ENCODE peak calls at places on chromosomes 7 and 10, in six cellular contexts. E is WERI-Rb-1, O is pancreas, I is choroid plexus epithelial cell, L is hepatocyte, M is WTC11. Q is an unnamed sample.

GRCh38 chr10:18501198-18501597 is 150.2 kb downstream of the NSUN6 start:
- DNase-seq in E (no peak), O (no peak), I (peak; percentile 46), L (no peak), M (no peak), Q (no peak)

GRCh38 chr10:46531737-46532136 is 24.7 kb downstream of the GPRIN2 start:
- DNase-seq in E (no peak), O (no peak), I (no peak), L (no peak), M (no peak), Q (no peak)

GRCh38 chr7:77759294-77759889 is 38.8 kb downstream of the TMEM60 start:
- DNase-seq in E (peak; percentile 51), O (no peak), I (peak; percentile 87), L (peak; percentile 79), M (peak; percentile 64), Q (peak; percentile 66)

GRCh38 chr7:117008849-117009531 is 55.7 kb downstream of the ST7 start:
- DNase-seq in E (no peak), O (no peak), I (peak; percentile 90), L (no peak), M (no peak), Q (no peak)

GRCh38 chr10:25068152-25069058 is 52.0 kb downstream of the THNSL1 start:
- DNase-seq in E (no peak), O (no peak), I (peak; percentile 23), L (no peak), M (no peak), Q (no peak)

GRCh38 chr10:124417846-124418725 is 637 bp downstream of the OAT start:
- DNase-seq in E (peak; percentile 66), O (peak; percentile 76), I (peak; percentile 67), L (peak; percentile 77), M (peak; percentile 59), Q (peak; percentile 52)

GRCh38 chr10:29559996-29560395 is 74.8 kb downstream of the SVIL start:
- DNase-seq in E (no peak), O (no peak), I (no peak), L (no peak), M (no peak), Q (no peak)

GRCh38 chr10:21675157-21675796 is 141.2 kb downstream of the MLLT10 start:
- DNase-seq in E (peak; percentile 14), O (no peak), I (peak; percentile 54), L (peak; percentile 21), M (peak; percentile 62), Q (peak; percentile 31)

GRCh38 chr10:95236068-95236903 is 42.2 kb downstream of the ACSM6 start:
- DNase-seq in E (no peak), O (no peak), I (peak; percentile 59), L (no peak), M (no peak), Q (no peak)

GRCh38 chr7:141409911-141410329 is 141.3 kb upstream of the AGK start:
- DNase-seq in E (no peak), O (no peak), I (no peak), L (no peak), M (peak; percentile 37), Q (no peak)

GRCh38 chr7:43784030-43785001 is 25.8 kb downstream of the BLVRA start:
- DNase-seq in E (no peak), O (no peak), I (peak; percentile 65), L (no peak), M (no peak), Q (no peak)

GRCh38 chr10:117168729-117169128 is 28.6 kb upstream of the KCNK18 start:
- DNase-seq in E (no peak), O (no peak), I (no peak), L (no peak), M (peak; percentile 38), Q (no peak)

GRCh38 chr7:148772297-148773089 is 73.8 kb downstream of the CUL1 start:
- DNase-seq in E (peak; percentile 43), O (no peak), I (peak; percentile 90), L (peak; percentile 22), M (no peak), Q (no peak)

GRCh38 chr7:123655614-123656013 is at the start of gene LMOD2:
- DNase-seq in E (no peak), O (no peak), I (no peak), L (no peak), M (no peak), Q (no peak)

GRCh38 chr10:4676566-4676965 is 149.4 kb upstream of the AKR1E2 start:
- DNase-seq in E (no peak), O (no peak), I (no peak), L (no peak), M (no peak), Q (no peak)

GRCh38 chr10:3902054-3902808 is 117.2 kb upstream of the KLF6 start:
- DNase-seq in E (no peak), O (no peak), I (peak; percentile 58), L (peak; percentile 73), M (no peak), Q (peak; percentile 57)

GRCh38 chr7:98867271-98867701 is 2.5 kb downstream of the TMEM130 start:
- DNase-seq in E (peak; percentile 88), O (no peak), I (peak; percentile 20), L (no peak), M (no peak), Q (no peak)

GRCh38 chr7:107560898-107561516 is 2.7 kb downstream of the COG5 start:
- DNase-seq in E (no peak), O (no peak), I (no peak), L (no peak), M (no peak), Q (no peak)

GRCh38 chr10:89167915-89168314 is 39.2 kb downstream of the CH25H start:
- DNase-seq in E (peak; percentile 12), O (no peak), I (no peak), L (no peak), M (no peak), Q (no peak)

GRCh38 chr7:74655785-74656420 is 1.6 kb upstream of the GTF2I start:
- DNase-seq in E (no peak), O (no peak), I (peak; percentile 27), L (no peak), M (no peak), Q (no peak)

GRCh38 chr10:86225098-86225782 is 141.4 kb downstream of the GRID1 start:
- DNase-seq in E (no peak), O (no peak), I (peak; percentile 21), L (peak; percentile 26), M (no peak), Q (no peak)

GRCh38 chr7:50640779-50641178 is 75.6 kb upstream of the DDC start:
- DNase-seq in E (no peak), O (no peak), I (no peak), L (no peak), M (no peak), Q (no peak)

GRCh38 chr7:50491943-50492342 is 41.8 kb upstream of the FIGNL1 start:
- DNase-seq in E (peak; percentile 34), O (no peak), I (no peak), L (no peak), M (no peak), Q (no peak)

GRCh38 chr7:155464948-155465739 is 7.2 kb downstream of the EN2 start:
- DNase-seq in E (no peak), O (no peak), I (no peak), L (no peak), M (no peak), Q (no peak)

GRCh38 chr10:15244635-15245197 is 76.2 kb upstream of the NMT2 start:
- DNase-seq in E (no peak), O (no peak), I (no peak), L (no peak), M (no peak), Q (no peak)

GRCh38 chr10:130901311-130902165 is 410.0 kb downstream of the TCERG1L start:
- DNase-seq in E (peak; percentile 57), O (no peak), I (no peak), L (no peak), M (no peak), Q (no peak)

GRCh38 chr7:128347573-128348147 is 4.0 kb upstream of the RBM28 start:
- DNase-seq in E (peak; percentile 74), O (peak; percentile 65), I (peak; percentile 67), L (peak; percentile 58), M (peak; percentile 67), Q (peak; percentile 46)

GRCh38 chr7:106016331-106016730 is 53.3 kb downstream of the CDHR3 start:
- DNase-seq in E (no peak), O (no peak), I (no peak), L (no peak), M (no peak), Q (no peak)

GRCh38 chr7:29626730-29627129 is 63.1 kb downstream of the PRR15 start:
- DNase-seq in E (no peak), O (no peak), I (no peak), L (no peak), M (no peak), Q (no peak)

GRCh38 chr10:21208666-21209316 is 311.7 kb upstream of the NEBL start:
- DNase-seq in E (no peak), O (no peak), I (peak; percentile 39), L (no peak), M (no peak), Q (no peak)

GRCh38 chr10:103936022-103936421 is 18.0 kb upstream of the STN1 start:
- DNase-seq in E (no peak), O (no peak), I (no peak), L (no peak), M (no peak), Q (no peak)

Q was measured in transverse colon.